ENCODE peak calls at places on chromosome 5, in four cellular contexts. M, U, B and N are unnamed samples.

GRCh38 chr5:135737701-135738563 is 96.5 kb upstream of the SLC25A48 start:
- DNase-seq in M (no peak), U (no peak), B (no peak), N (no peak)

GRCh38 chr5:163460562-163461176 is at the start of gene HMMR:
- DNase-seq in M (no peak), U (peak), B (no peak), N (no peak)

GRCh38 chr5:172743112-172743959 is 27.7 kb downstream of the DUSP1 start:
- DNase-seq in M (no peak), U (no peak), B (no peak), N (no peak)

GRCh38 chr5:58094031-58094430 is 365.9 kb downstream of the PLK2 start:
- DNase-seq in M (no peak), U (peak), B (no peak), N (no peak)

GRCh38 chr5:159792180-159792579 is 124.1 kb upstream of the ADRA1B start:
- DNase-seq in M (no peak), U (no peak), B (no peak), N (no peak)

GRCh38 chr5:121313886-121314285 is 537.8 kb upstream of the FTMT start:
- DNase-seq in M (no peak), U (no peak), B (no peak), N (no peak)

GRCh38 chr5:126098330-126099017 is 324.7 kb upstream of the GRAMD2B start:
- DNase-seq in M (no peak), U (peak), B (no peak), N (no peak)

GRCh38 chr5:998975-999501 is 9.6 kb upstream of the NKD2 start:
- DNase-seq in M (no peak), U (no peak), B (no peak), N (no peak)

GRCh38 chr5:138944527-138945322 is 69.6 kb upstream of the LRRTM2 start:
- DNase-seq in M (no peak), U (no peak), B (no peak), N (no peak)

GRCh38 chr5:76818844-76819831 is at the start of gene F2RL1:
- DNase-seq in M (peak), U (peak), B (peak), N (peak)

GRCh38 chr5:45609661-45610060 is 86.5 kb downstream of the HCN1 start:
- DNase-seq in M (no peak), U (no peak), B (no peak), N (no peak)

GRCh38 chr5:43773032-43773830 is 170.3 kb downstream of the NNT start:
- DNase-seq in M (no peak), U (peak), B (no peak), N (no peak)

GRCh38 chr5:154220625-154221024 is 30.1 kb downstream of the GALNT10 start:
- DNase-seq in M (no peak), U (peak), B (no peak), N (no peak)

GRCh38 chr5:143543358-143544255 is 140.1 kb upstream of the NR3C1 start:
- DNase-seq in M (no peak), U (peak), B (no peak), N (no peak)

GRCh38 chr5:106759581-106759980 is 911.2 kb downstream of the EFNA5 start:
- DNase-seq in M (no peak), U (peak), B (no peak), N (no peak)